ENCODE peak calls at places on chromosomes 6 and 20, in five cellular contexts. I is cardiac muscle cell, B is PC-3, L is heart right ventricle, M is HCT116. U is an unnamed sample.

GRCh38 chr20:44651507-44652373 is at the start of gene ADA:
- DNase-seq in I (peak; percentile 63), B (peak; percentile 65), L (peak; percentile 77), M (no peak), U (no peak)

GRCh38 chr6:161584051-161584450 is 310.2 kb upstream of the AGPAT4 start:
- DNase-seq in I (no peak), B (peak; percentile 29), L (no peak), M (no peak), U (no peak)

GRCh38 chr6:77368660-77369313 is 94.5 kb downstream of the HTR1B start:
- DNase-seq in I (peak; percentile 63), B (no peak), L (peak; percentile 18), M (peak; percentile 18), U (no peak)

GRCh38 chr6:160007118-160007517 is 38.2 kb downstream of the IGF2R start:
- DNase-seq in I (no peak), B (no peak), L (no peak), M (no peak), U (no peak)

GRCh38 chr6:30687659-30688431 is 1.4 kb upstream of the PPP1R18 start:
- DNase-seq in I (peak; percentile 49), B (peak; percentile 39), L (peak; percentile 63), M (no peak), U (no peak)

GRCh38 chr6:31918069-31918725 is 9.3 kb upstream of the C2 start:
- DNase-seq in I (peak; percentile 57), B (no peak), L (no peak), M (no peak), U (no peak)

GRCh38 chr6:83514877-83515466 is 2.6 kb downstream of the PRSS35 start:
- DNase-seq in I (peak; percentile 77), B (peak; percentile 85), L (peak; percentile 16), M (peak; percentile 57), U (no peak)

GRCh38 chr20:32681175-32682084 is 7.7 kb upstream of the C20orf203 start:
- DNase-seq in I (peak; percentile 25), B (peak; percentile 84), L (no peak), M (no peak), U (peak; percentile 32)

GRCh38 chr20:33731693-33732165 is at the start of gene ZNF341:
- DNase-seq in I (peak; percentile 92), B (peak; percentile 84), L (peak; percentile 88), M (peak; percentile 39), U (no peak)

GRCh38 chr6:56790424-56790823 is 147.7 kb upstream of the DST start:
- DNase-seq in I (no peak), B (no peak), L (no peak), M (no peak), U (no peak)

GRCh38 chr20:42754713-42755112 is 435.0 kb downstream of the PTPRT start:
- DNase-seq in I (no peak), B (no peak), L (no peak), M (no peak), U (no peak)

GRCh38 chr6:147255948-147256674 is 51.9 kb downstream of the STXBP5 start:
- DNase-seq in I (no peak), B (no peak), L (no peak), M (no peak), U (no peak)

GRCh38 chr20:61908057-61909026 is 157.3 kb downstream of the TAF4 start:
- DNase-seq in I (no peak), B (no peak), L (no peak), M (no peak), U (no peak)

GRCh38 chr6:41767112-41767946 is 12.4 kb downstream of the FRS3 start:
- DNase-seq in I (peak; percentile 87), B (peak; percentile 93), L (peak; percentile 85), M (no peak), U (no peak)

GRCh38 chr20:4973330-4974097 is 27.8 kb downstream of the SLC23A2 start:
- DNase-seq in I (peak; percentile 66), B (no peak), L (peak; percentile 8), M (no peak), U (peak; percentile 84)

GRCh38 chr20:33352258-33353012 is 48.9 kb downstream of the CDK5RAP1 start:
- DNase-seq in I (no peak), B (no peak), L (no peak), M (no peak), U (no peak)

GRCh38 chr6:16544006-16544405 is 217.3 kb downstream of the ATXN1 start:
- DNase-seq in I (peak; percentile 67), B (no peak), L (peak; percentile 85), M (no peak), U (peak; percentile 49)

GRCh38 chr20:504632-505075 is 38.9 kb downstream of the CSNK2A1 start:
- DNase-seq in I (no peak), B (peak; percentile 44), L (no peak), M (no peak), U (no peak)

GRCh38 chr20:16864069-16864468 is 115.9 kb downstream of the OTOR start:
- DNase-seq in I (no peak), B (peak; percentile 14), L (no peak), M (no peak), U (no peak)

DNA sequence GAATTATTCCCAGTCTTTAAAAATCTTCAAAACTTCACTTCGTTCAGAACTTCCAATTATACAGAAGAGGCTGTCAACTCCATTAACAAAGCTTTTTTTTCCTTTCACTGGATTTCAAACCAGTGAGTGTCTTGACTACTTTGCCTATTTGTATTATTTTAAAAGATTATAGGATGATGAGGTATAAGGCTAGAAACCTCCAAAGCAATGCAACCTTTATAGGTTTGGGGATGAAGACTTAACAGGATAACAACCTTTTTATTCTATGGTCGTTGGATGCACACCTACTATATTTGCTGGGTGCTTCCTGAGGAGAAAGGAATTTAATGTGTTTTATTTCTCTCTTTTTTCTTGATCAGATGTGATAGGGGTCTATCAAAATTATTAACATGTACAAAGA is 1.9 kb upstream of the OVOL2 start:
- DNase-seq in I (no peak), B (no peak), L (no peak), M (no peak), U (no peak)
- H3K27me3 ChIP-seq in I (peaks cover 85% of the 10 kb centered on the region), B (peaks cover 4% of the 10 kb centered on the region), L (peaks cover 100% of the 10 kb centered on the region), M (peaks cover 16% of the 10 kb centered on the region), U (peaks cover 57% of the 10 kb centered on the region)

GRCh38 chr6:129498556-129498940 is 211.4 kb downstream of the ARHGAP18 start:
- DNase-seq in I (peak; percentile 12), B (peak; percentile 49), L (no peak), M (no peak), U (no peak)
- H3K4me3 ChIP-seq in I (no peak overlapping the region), B (peak overlapping the region; percentile 49), L (no peak overlapping the region), M (peak overlapping the region; percentile 19), U (no peak overlapping the region)

GRCh38 chr6:169250660-169251059 is 3.0 kb downstream of the THBS2 start:
- DNase-seq in I (peak; percentile 86), B (peak; percentile 76), L (no peak), M (peak; percentile 23), U (peak; percentile 44)

GRCh38 chr6:169247419-169247818 is 6.2 kb downstream of the THBS2 start:
- DNase-seq in I (no peak), B (no peak), L (no peak), M (no peak), U (no peak)

GRCh38 chr6:169247991-169248390 is 5.7 kb downstream of the THBS2 start:
- DNase-seq in I (no peak), B (no peak), L (no peak), M (no peak), U (no peak)

GRCh38 chr6:169248521-169248971 is 5.1 kb downstream of the THBS2 start:
- DNase-seq in I (no peak), B (no peak), L (no peak), M (no peak), U (no peak)

GRCh38 chr6:169249057-169249456 is 4.6 kb downstream of the THBS2 start:
- DNase-seq in I (no peak), B (no peak), L (no peak), M (no peak), U (no peak)
- H3K27me3 ChIP-seq in I (peaks cover 37% of the 10 kb centered on the region), B (peaks cover 16% of the 10 kb centered on the region), L (peaks cover 56% of the 10 kb centered on the region), M (no peaks in the 10 kb centered on the region), U (peaks cover 14% of the 10 kb centered on the region)

GRCh38 chr20:63496404-63497120 is 2.3 kb downstream of the EEF1A2 start:
- DNase-seq in I (peak; percentile 23), B (no peak), L (no peak), M (no peak), U (no peak)
- H3K4me3 ChIP-seq in I (peak overlapping the region; percentile 92), B (peak overlapping the region; percentile 84), L (peak overlapping the region; percentile 65), M (no peak overlapping the region), U (no peak overlapping the region)

GRCh38 chr6:13927203-13927602 is 2.5 kb downstream of the RNF182 start:
- DNase-seq in I (no peak), B (peak; percentile 72), L (no peak), M (no peak), U (no peak)

GRCh38 chr6:13923527-13924145 is 1.1 kb upstream of the RNF182 start:
- DNase-seq in I (peak; percentile 27), B (peak; percentile 64), L (no peak), M (no peak), U (no peak)

GRCh38 chr6:13924146-13924948 is 405 bp upstream of the RNF182 start:
- DNase-seq in I (peak; percentile 57), B (peak; percentile 45), L (peak; percentile 10), M (no peak), U (no peak)

GRCh38 chr6:13926378-13926777 is 1.6 kb downstream of the RNF182 start:
- DNase-seq in I (no peak), B (no peak), L (no peak), M (no peak), U (no peak)

GRCh38 chr6:13924949-13925881 is at the start of gene RNF182:
- DNase-seq in I (no peak), B (peak; percentile 72), L (no peak), M (no peak), U (no peak)
- H3K27me3 ChIP-seq in I (peaks cover 43% of the 10 kb centered on the region), B (no peaks in the 10 kb centered on the region), L (peaks cover 92% of the 10 kb centered on the region), M (no peaks in the 10 kb centered on the region), U (no peaks in the 10 kb centered on the region)